ENCODE peak calls at places on chromosomes 2 and 18, in six cellular contexts. A, B, G, T, V and J are unnamed samples.

GRCh38 chr2:182187130-182187529 is 201.5 kb downstream of the PPP1R1C start:
- DNase-seq in A (no peak), B (no peak), G (no peak), T (no peak), V (no peak), J (no peak)

GRCh38 chr2:191053256-191053655 is 39.3 kb upstream of the STAT1 start:
- DNase-seq in A (no peak), B (no peak), G (no peak), T (no peak), V (no peak), J (no peak)

GRCh38 chr2:229713371-229714079 is 830 bp downstream of the DNER start:
- DNase-seq in A (no peak), B (peak), G (no peak), T (peak), V (no peak), J (no peak)

GRCh38 chr2:109450574-109451265 is 163.0 kb downstream of the SEPTIN10 start:
- DNase-seq in A (peak), B (no peak), G (no peak), T (no peak), V (no peak), J (no peak)

GRCh38 chr2:223262946-223263345 is 211.0 kb downstream of the KCNE4 start:
- DNase-seq in A (peak), B (no peak), G (no peak), T (peak), V (no peak), J (no peak)

GRCh38 chr2:219325657-219326056 is 6.9 kb downstream of the RESP18 start:
- DNase-seq in A (no peak), B (no peak), G (no peak), T (no peak), V (no peak), J (no peak)

GRCh38 chr18:49177812-49178211 is 227.0 kb upstream of the SMAD7 start:
- DNase-seq in A (peak), B (no peak), G (no peak), T (no peak), V (no peak), J (no peak)

GRCh38 chr2:138201326-138201725 is 237.1 kb downstream of the HNMT start:
- DNase-seq in A (peak), B (no peak), G (no peak), T (no peak), V (no peak), J (no peak)

GRCh38 chr2:168521342-168521741 is 65.3 kb downstream of the CERS6 start:
- DNase-seq in A (peak), B (no peak), G (no peak), T (no peak), V (no peak), J (no peak)

GRCh38 chr2:210337159-210337558 is 22.2 kb upstream of the MYL1 start:
- DNase-seq in A (no peak), B (no peak), G (no peak), T (no peak), V (no peak), J (no peak)

GRCh38 chr2:199690225-199690624 is 160.8 kb downstream of the FTCDNL1 start:
- DNase-seq in A (no peak), B (no peak), G (no peak), T (no peak), V (no peak), J (no peak)

GRCh38 chr2:106839849-106840595 is 45.9 kb downstream of the ST6GAL2 start:
- DNase-seq in A (no peak), B (peak), G (no peak), T (no peak), V (no peak), J (no peak)

GRCh38 chr2:67213270-67213670 is 183.9 kb upstream of the ETAA1 start:
- DNase-seq in A (no peak), B (no peak), G (no peak), T (no peak), V (no peak), J (no peak)

GRCh38 chr2:239321596-239322413 is 79.0 kb downstream of the HDAC4 start:
- DNase-seq in A (no peak), B (no peak), G (peak), T (no peak), V (peak), J (peak)

GRCh38 chr18:31072175-31072574 is 29.6 kb upstream of the DSC3 start:
- DNase-seq in A (no peak), B (no peak), G (no peak), T (no peak), V (no peak), J (no peak)

GRCh38 chr18:45049548-45050307 is 369.0 kb downstream of the SETBP1 start:
- DNase-seq in A (peak), B (no peak), G (no peak), T (no peak), V (no peak), J (no peak)

GRCh38 chr2:162840598-162841246 is 2.2 kb upstream of the KCNH7 start:
- DNase-seq in A (peak), B (peak), G (no peak), T (peak), V (no peak), J (no peak)

GRCh38 chr2:216497808-216498366 is 757 bp upstream of the RPL37A start:
- DNase-seq in A (no peak), B (no peak), G (no peak), T (no peak), V (no peak), J (no peak)

GRCh38 chr2:120976501-120977307 is 241.0 kb downstream of the GLI2 start:
- DNase-seq in A (no peak), B (no peak), G (no peak), T (no peak), V (no peak), J (no peak)

GRCh38 chr18:25222648-25223047 is 129.3 kb downstream of the ZNF521 start:
- DNase-seq in A (no peak), B (no peak), G (no peak), T (no peak), V (no peak), J (no peak)

GRCh38 chr2:19673213-19673791 is 228.5 kb downstream of the TTC32 start:
- DNase-seq in A (peak), B (no peak), G (no peak), T (no peak), V (no peak), J (no peak)

GRCh38 chr18:26804474-26804873 is 61.0 kb downstream of the AQP4 start:
- DNase-seq in A (no peak), B (peak), G (no peak), T (no peak), V (no peak), J (no peak)

GRCh38 chr2:10704034-10704594 is 14.3 kb upstream of the NOL10 start:
- DNase-seq in A (no peak), B (no peak), G (no peak), T (no peak), V (no peak), J (no peak)

GRCh38 chr18:55300469-55301195 is 287.4 kb downstream of the TCF4 start:
- DNase-seq in A (peak), B (no peak), G (no peak), T (no peak), V (no peak), J (no peak)

GRCh38 chr2:207055254-207055653 is 110.5 kb downstream of the KLF7 start:
- DNase-seq in A (no peak), B (no peak), G (no peak), T (no peak), V (no peak), J (no peak)

GRCh38 chr2:235852528-235852920 is 315.7 kb downstream of the GBX2 start:
- DNase-seq in A (no peak), B (peak), G (no peak), T (no peak), V (no peak), J (no peak)

GRCh38 chr2:47237375-47238357 is 82.6 kb upstream of the STPG4 start:
- DNase-seq in A (peak), B (no peak), G (no peak), T (no peak), V (no peak), J (no peak)